ENCODE peak calls at places on chromosomes 5 and 9, in five cellular contexts. A is H7, B is NCI-H1092 treated with DMSO at 0.1 percent for 48 hours, U is Daoy, M is hippocampal formation. J is an unnamed sample.

GRCh38 chr5:160083012-160083436 is 36.2 kb downstream of the PWWP2A start:
- DNase-seq in M (no peak), A (no peak), U (peak), B (no peak), J (no peak)

GRCh38 chr5:164207646-164208045 is 702.2 kb downstream of the MAT2B start:
- DNase-seq in A (no peak), U (no peak), M (no peak), B (no peak), J (no peak)

GRCh38 chr9:120783611-120784047 is 9.6 kb downstream of the FBXW2 start:
- DNase-seq in A (no peak), B (no peak), U (no peak), M (no peak), J (peak)

GRCh38 chr9:818958-819357 is 22.5 kb upstream of the DMRT1 start:
- DNase-seq in A (no peak), U (no peak), B (no peak), M (no peak), J (no peak)

GRCh38 chr5:83777856-83778255 is 57.2 kb upstream of the HAPLN1 start:
- DNase-seq in B (no peak), A (no peak), U (no peak), M (peak), J (no peak)

GRCh38 chr9:113785334-113785733 is 90.8 kb upstream of the ZNF618 start:
- DNase-seq in U (no peak), M (no peak), B (no peak), A (no peak), J (no peak)

GRCh38 chr5:177071671-177072385 is 14.9 kb upstream of the FGFR4 start:
- DNase-seq in U (peak), M (peak), B (peak), A (peak), J (peak)

GRCh38 chr9:95459218-95459617 is 57.6 kb downstream of the PTCH1 start:
- DNase-seq in A (no peak), U (no peak), M (no peak), B (peak), J (no peak)

GRCh38 chr9:136196465-136197371 is 8.2 kb downstream of the LHX3 start:
- DNase-seq in B (no peak), A (peak), U (no peak), M (no peak), J (no peak)

J was measured in epithelial cell of proximal tubule.